ENCODE peak calls at places on chromosomes 3 and 15, in four cellular contexts. C, T, N and S are unnamed samples.

GRCh38 chr3:127822836-127823589 is 698 bp upstream of the MGLL start:
- DNase-seq in C (no peak), T (peak), N (no peak), S (no peak)

GRCh38 chr3:44509393-44509921 is 32.0 kb upstream of the ZNF445 start:
- DNase-seq in C (no peak), N (no peak), T (no peak), S (no peak)

GRCh38 chr15:56460046-56460445 is 4.9 kb downstream of the MNS1 start:
- DNase-seq in T (no peak), N (no peak), C (no peak), S (no peak)

GRCh38 chr3:180320631-180321030 is 281.3 kb upstream of the TTC14 start:
- DNase-seq in N (no peak), T (no peak), C (no peak), S (no peak)

GRCh38 chr3:124663690-124664089 is 66.6 kb upstream of the UMPS start:
- DNase-seq in C (peak), T (no peak), N (no peak), S (no peak)

GRCh38 chr15:100330221-100330620 is 11.6 kb downstream of the ADAMTS17 start:
- DNase-seq in C (no peak), N (peak), T (no peak), S (no peak)

GRCh38 chr3:32325957-32326356 is 65.7 kb upstream of the CMTM7 start:
- DNase-seq in T (no peak), N (no peak), C (no peak), S (no peak)

GRCh38 chr3:31462050-31462569 is 70.6 kb upstream of the STT3B start:
- DNase-seq in T (no peak), N (peak), C (no peak), S (no peak)

GRCh38 chr3:120879401-120879800 is 28.6 kb upstream of the STXBP5L start:
- DNase-seq in T (no peak), C (no peak), N (no peak), S (no peak)

GRCh38 chr3:39812537-39812936 is 3.1 kb downstream of the MYRIP start:
- DNase-seq in C (no peak), N (no peak), T (no peak), S (no peak)

GRCh38 chr15:39110336-39110735 is 470.5 kb upstream of the THBS1 start:
- DNase-seq in C (peak), N (no peak), T (no peak), S (no peak)